ENCODE peak calls at places on chromosome 5, in nine cellular contexts. A is HL-60, K is GM23338, Q is endothelial cell of umbilical vein, U is K562, Z is breast epithelium, O is HCT116, R is prostate gland, T is sigmoid colon. D is an unnamed sample.
A peak's percentile ranks its signal among the peaks of the same experiment; 100 is the strongest.

GRCh38 chr5:35438786-35439185 is 178.9 kb upstream of the SPEF2 start:
- DNase-seq in A (no peak), K (no peak), Q (no peak), U (no peak), Z (no peak), O (no peak), R (no peak), T (no peak), D (no peak)

GRCh38 chr5:156411131-156411727 is 84.3 kb downstream of the SGCD start:
- DNase-seq in A (no peak), K (no peak), Q (no peak), U (no peak), Z (no peak), O (no peak), R (no peak), T (no peak), D (no peak)

GRCh38 chr5:160616712-160617497 is 195.2 kb downstream of the PTTG1 start:
- DNase-seq in A (peak; percentile 87), K (no peak), Q (no peak), U (no peak), Z (no peak), O (no peak), R (no peak), T (no peak), D (no peak)

GRCh38 chr5:151937851-151938250 is 13.2 kb upstream of the GLRA1 start:
- DNase-seq in A (no peak), K (no peak), Q (no peak), U (no peak), Z (no peak), O (no peak), R (no peak), T (no peak), D (no peak)

GRCh38 chr5:111927191-111927590 is 170.2 kb upstream of the NREP start:
- DNase-seq in A (no peak), K (no peak), Q (no peak), U (no peak), Z (no peak), O (no peak), R (no peak), T (no peak), D (no peak)

GRCh38 chr5:132008163-132008473 is 3.3 kb downstream of the ACSL6 start:
- DNase-seq in A (no peak), K (no peak), Q (no peak), U (no peak), Z (no peak), O (no peak), R (no peak), T (peak; percentile 46), D (no peak)

GRCh38 chr5:127290946-127291763 is 559 bp downstream of the MEGF10 start:
- DNase-seq in A (no peak), K (peak; percentile 55), Q (no peak), U (no peak), Z (no peak), O (no peak), R (no peak), T (no peak), D (no peak)

GRCh38 chr5:167143726-167144125 is 1147.7 kb upstream of the WWC1 start:
- DNase-seq in A (no peak), K (peak; percentile 46), Q (no peak), U (no peak), Z (no peak), O (no peak), R (no peak), T (no peak), D (no peak)

GRCh38 chr5:172929371-172929838 is 29.8 kb upstream of the RPL26L1 start:
- DNase-seq in A (no peak), K (no peak), Q (peak; percentile 61), U (no peak), Z (no peak), O (no peak), R (no peak), T (no peak), D (no peak)

GRCh38 chr5:54295658-54296276 is 14.6 kb downstream of the ARL15 start:
- DNase-seq in A (no peak), K (peak; percentile 33), Q (peak; percentile 25), U (no peak), Z (no peak), O (no peak), R (no peak), T (no peak), D (no peak)
- H3K4me3 ChIP-seq in A (no peak overlapping the region), K (no peak overlapping the region), Q (no peak overlapping the region), U (no peak overlapping the region), Z (no peak overlapping the region), O (no peak overlapping the region), R (no peak overlapping the region), T (no peak overlapping the region), D (no peak overlapping the region)

DNA sequence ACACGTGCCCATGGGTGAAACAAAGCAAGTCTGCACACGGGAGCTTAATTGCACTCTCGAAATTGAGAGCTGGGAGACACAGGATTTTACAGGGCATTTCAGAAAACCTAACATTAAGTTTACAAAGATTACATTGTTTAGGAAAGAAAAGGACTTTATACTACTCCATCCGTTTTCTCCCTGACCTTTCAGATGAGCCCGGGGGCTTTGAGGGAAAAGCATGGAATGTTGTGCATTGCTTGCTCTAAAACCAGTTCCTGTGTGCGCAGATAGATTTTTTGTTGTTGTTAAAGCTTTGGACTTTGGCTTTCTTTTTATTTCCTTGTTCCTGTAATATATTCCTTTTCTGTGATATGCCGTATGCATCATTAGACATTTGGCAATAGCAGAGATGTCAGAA is 26.6 kb downstream of the ACTBL2 start:
- DNase-seq in A (no peak), K (no peak), Q (no peak), U (no peak), Z (no peak), O (no peak), R (no peak), T (no peak), D (no peak)
- H3K27ac ChIP-seq in A (no peak overlapping the region), K (no peak overlapping the region), Q (no peak overlapping the region), U (no peak overlapping the region), Z (peak overlapping the region; percentile 85), O (no peak overlapping the region), R (no peak overlapping the region), T (no peak overlapping the region), D (peak overlapping the region; percentile 61)

GRCh38 chr5:96703384-96703910 is 41.3 kb downstream of the CAST start:
- DNase-seq in A (no peak), K (peak; percentile 18), Q (peak; percentile 40), U (no peak), Z (no peak), O (no peak), R (peak; percentile 47), T (no peak), D (peak; percentile 76)

GRCh38 chr5:96699186-96699820 is 37.1 kb downstream of the CAST start:
- DNase-seq in A (no peak), K (peak; percentile 48), Q (peak; percentile 40), U (no peak), Z (no peak), O (no peak), R (no peak), T (no peak), D (no peak)

GRCh38 chr5:96703985-96704384 is 41.8 kb downstream of the CAST start:
- DNase-seq in A (no peak), K (no peak), Q (no peak), U (no peak), Z (no peak), O (no peak), R (no peak), T (no peak), D (no peak)

GRCh38 chr5:96706433-96707111 is 44.4 kb downstream of the CAST start:
- DNase-seq in A (no peak), K (no peak), Q (no peak), U (no peak), Z (no peak), O (no peak), R (no peak), T (no peak), D (no peak)

GRCh38 chr5:96702503-96703383 is 40.6 kb downstream of the CAST start:
- DNase-seq in A (peak; percentile 18), K (peak; percentile 84), Q (peak; percentile 90), U (peak; percentile 91), Z (peak; percentile 92), O (peak; percentile 86), R (peak; percentile 87), T (peak; percentile 98), D (peak; percentile 91)
- TF ChIP-seq POLR2AphosphoS5 in A (no peak), K (peak; percentile 53), Q (peak; percentile 67), U (peak; percentile 53), Z (peak; percentile 72), O (peak; percentile 61), R (peak; percentile 85), T (peak; percentile 94), D (peak; percentile 84)

GRCh38 chr5:124952566-124952965 is 206.1 kb upstream of the ZNF608 start:
- DNase-seq in A (no peak), K (no peak), Q (no peak), U (no peak), Z (no peak), O (no peak), R (no peak), T (no peak), D (no peak)
- H3K4me3 ChIP-seq in A (no peak overlapping the region), K (no peak overlapping the region), Q (no peak overlapping the region), U (no peak overlapping the region), Z (no peak overlapping the region), O (no peak overlapping the region), R (no peak overlapping the region), T (no peak overlapping the region), D (no peak overlapping the region)

GRCh38 chr5:150797384-150797783 is 18.8 kb downstream of the SMIM3 start:
- DNase-seq in A (no peak), K (no peak), Q (no peak), U (no peak), Z (no peak), O (no peak), R (no peak), T (no peak), D (no peak)
- H3K27ac ChIP-seq in A (no peak overlapping the region), K (no peak overlapping the region), Q (no peak overlapping the region), U (no peak overlapping the region), Z (no peak overlapping the region), O (no peak overlapping the region), R (no peak overlapping the region), T (no peak overlapping the region), D (no peak overlapping the region)

DNA sequence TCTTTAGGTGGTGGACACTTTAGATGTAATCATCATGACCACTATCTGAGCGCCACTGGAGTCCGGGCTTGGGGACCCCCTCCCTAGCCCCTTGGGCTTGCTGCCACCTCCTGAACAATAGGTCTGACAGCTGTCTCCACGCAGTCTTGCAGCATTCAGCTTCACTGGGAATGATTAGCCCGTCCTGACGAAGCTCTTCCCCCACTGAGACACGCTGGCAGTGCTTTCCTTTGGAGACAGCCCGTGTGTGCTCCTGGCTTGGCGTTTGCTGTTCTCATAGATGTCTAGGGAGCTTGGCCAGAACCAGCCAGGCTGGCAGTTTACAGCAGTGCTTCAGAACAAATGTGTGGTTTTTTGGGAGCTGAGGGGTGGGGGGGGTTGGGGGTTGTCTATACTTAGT is 355.5 kb downstream of the ADAMTS6 start:
- DNase-seq in A (no peak), K (no peak), Q (no peak), U (no peak), Z (no peak), O (no peak), R (no peak), T (no peak), D (no peak)
- TF ChIP-seq POLR2AphosphoS5 in A (no peak), K (no peak), Q (no peak), U (no peak), Z (no peak), O (no peak), R (no peak), T (no peak), D (no peak)

DNA sequence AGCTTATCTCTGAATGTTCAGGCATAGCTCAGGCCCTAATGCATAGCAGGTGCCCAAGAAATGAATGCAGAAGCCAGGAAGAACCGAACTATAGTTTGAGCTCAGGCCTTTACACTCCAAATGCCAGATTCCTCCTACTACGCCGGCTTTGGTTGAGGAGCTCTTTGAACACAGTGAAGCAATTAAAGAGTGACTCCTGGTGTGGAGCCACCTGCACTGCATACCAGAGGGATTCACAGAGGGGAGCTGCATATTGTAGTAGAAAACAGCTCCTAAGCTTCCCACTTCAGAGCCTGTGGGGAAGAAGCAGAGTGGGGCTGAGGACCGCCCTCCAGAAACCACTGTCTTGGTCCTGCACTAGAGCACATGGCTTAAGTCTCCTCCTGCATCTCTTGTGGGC is 14.5 kb upstream of the KCNMB1 start:
- DNase-seq in A (peak; percentile 19), K (peak; percentile 71), Q (no peak), U (no peak), Z (no peak), O (no peak), R (no peak), T (no peak), D (no peak)
- H3K4me3 ChIP-seq in A (no peak overlapping the region), K (no peak overlapping the region), Q (no peak overlapping the region), U (no peak overlapping the region), Z (no peak overlapping the region), O (no peak overlapping the region), R (no peak overlapping the region), T (no peak overlapping the region), D (no peak overlapping the region)

D was measured in stomach.